ENCODE peak calls at places on chromosome 10, in eight cellular contexts. V is prostate gland, S is stomach, E is breast epithelium, C is NB4, K is GM12891, I is H54, B is lower leg skin. Y is an unnamed sample.

GRCh38 chr10:122981066-122981464 is 864 bp downstream of the PSTK start:
- DNase-seq in V (no peak), S (no peak), E (no peak), C (peak), K (no peak), I (no peak), B (no peak), Y (peak)

GRCh38 chr10:13792011-13792410 is 205.2 kb downstream of the PRPF18 start:
- DNase-seq in V (peak), S (peak), E (no peak), C (no peak), K (no peak), I (no peak), B (no peak), Y (no peak)

GRCh38 chr10:48358162-48358561 is 51.7 kb downstream of the MAPK8 start:
- DNase-seq in V (no peak), S (no peak), E (no peak), C (no peak), K (no peak), I (no peak), B (no peak), Y (no peak)

GRCh38 chr10:110568055-110568735 is 700 bp downstream of the SMC3 start:
- DNase-seq in V (peak), S (peak), E (no peak), C (peak), K (peak), I (peak), B (peak), Y (peak)

GRCh38 chr10:566241-566885 is 123.1 kb downstream of the DIP2C start:
- DNase-seq in V (no peak), S (no peak), E (no peak), C (no peak), K (no peak), I (no peak), B (no peak), Y (no peak)

GRCh38 chr10:101103430-101103829 is 27.7 kb upstream of the TLX1 start:
- DNase-seq in V (no peak), S (peak), E (no peak), C (peak), K (no peak), I (no peak), B (no peak), Y (no peak)

GRCh38 chr10:21260793-21261149 is 264.7 kb downstream of the SKIDA1 start:
- DNase-seq in V (no peak), S (no peak), E (no peak), C (no peak), K (no peak), I (no peak), B (no peak), Y (no peak)

GRCh38 chr10:13062813-13063212 is 37.1 kb upstream of the OPTN start:
- DNase-seq in V (no peak), S (no peak), E (no peak), C (no peak), K (no peak), I (no peak), B (no peak), Y (peak)

GRCh38 chr10:93073539-93074136 is at the start of gene CYP26A1:
- DNase-seq in V (no peak), S (no peak), E (peak), C (no peak), K (no peak), I (no peak), B (no peak), Y (peak)

GRCh38 chr10:131146790-131147189 is 164.7 kb downstream of the TCERG1L start:
- DNase-seq in V (no peak), S (no peak), E (no peak), C (no peak), K (no peak), I (no peak), B (no peak), Y (no peak)

GRCh38 chr10:76354349-76354748 is 922.9 kb downstream of the LRMDA start:
- DNase-seq in V (no peak), S (no peak), E (no peak), C (no peak), K (no peak), I (no peak), B (no peak), Y (no peak)

GRCh38 chr10:70302292-70302691 is 18.5 kb upstream of the NPFFR1 start:
- DNase-seq in V (no peak), S (no peak), E (no peak), C (peak), K (no peak), I (no peak), B (peak), Y (no peak)

GRCh38 chr10:17910144-17910789 is 41.5 kb upstream of the SLC39A12 start:
- DNase-seq in V (peak), S (no peak), E (no peak), C (peak), K (no peak), I (peak), B (peak), Y (peak)

GRCh38 chr10:4196948-4197390 is 412.0 kb upstream of the KLF6 start:
- DNase-seq in V (no peak), S (no peak), E (no peak), C (no peak), K (no peak), I (no peak), B (no peak), Y (no peak)
- TF ChIP-seq POLR2A in V (no peak), S (no peak), E (no peak), C (no peak), K (no peak), I (no peak), B (no peak), Y (no peak)

DNA sequence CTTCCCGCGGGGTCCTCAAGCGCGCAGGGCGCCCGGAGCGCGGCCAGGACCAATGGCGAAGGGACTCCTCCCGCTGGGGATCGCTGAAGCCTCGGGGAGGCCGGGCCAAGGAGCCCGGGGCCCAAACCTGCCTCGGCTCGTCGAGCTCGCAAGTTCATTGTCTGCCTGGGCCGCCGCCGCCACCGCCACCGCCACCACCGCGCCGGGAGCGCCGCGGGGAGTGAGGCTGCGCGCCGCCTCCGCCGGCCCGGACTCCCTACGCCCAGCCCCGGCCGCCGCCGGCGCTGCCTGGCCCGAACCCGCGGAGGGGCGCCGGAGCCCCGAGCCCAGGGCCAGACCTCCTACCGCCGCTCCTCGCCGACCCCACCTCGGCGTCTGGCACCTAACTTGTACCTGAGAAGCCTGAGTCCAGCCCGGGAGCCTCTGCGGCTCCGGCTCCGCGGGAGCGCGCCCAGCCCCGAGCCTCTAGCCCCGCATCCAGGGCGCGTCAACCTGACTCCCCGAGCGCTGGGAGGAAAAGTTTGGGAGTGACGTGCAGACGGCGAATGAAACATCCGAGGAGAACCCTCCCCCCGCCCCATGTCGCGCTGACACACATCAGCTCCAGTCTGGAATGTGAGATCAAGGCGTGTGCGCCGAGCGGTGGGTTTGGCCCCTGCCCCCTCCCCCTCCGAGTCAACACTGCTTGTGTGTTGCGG is at the start of gene CHST15:
- DNase-seq in V (peak), S (peak), E (peak), C (no peak), K (peak), I (peak), B (no peak), Y (no peak)
- TF ChIP-seq POLR2A in V (peak), S (no peak), E (peak), C (no peak), K (no peak), I (no peak), B (no peak), Y (no peak)

DNA sequence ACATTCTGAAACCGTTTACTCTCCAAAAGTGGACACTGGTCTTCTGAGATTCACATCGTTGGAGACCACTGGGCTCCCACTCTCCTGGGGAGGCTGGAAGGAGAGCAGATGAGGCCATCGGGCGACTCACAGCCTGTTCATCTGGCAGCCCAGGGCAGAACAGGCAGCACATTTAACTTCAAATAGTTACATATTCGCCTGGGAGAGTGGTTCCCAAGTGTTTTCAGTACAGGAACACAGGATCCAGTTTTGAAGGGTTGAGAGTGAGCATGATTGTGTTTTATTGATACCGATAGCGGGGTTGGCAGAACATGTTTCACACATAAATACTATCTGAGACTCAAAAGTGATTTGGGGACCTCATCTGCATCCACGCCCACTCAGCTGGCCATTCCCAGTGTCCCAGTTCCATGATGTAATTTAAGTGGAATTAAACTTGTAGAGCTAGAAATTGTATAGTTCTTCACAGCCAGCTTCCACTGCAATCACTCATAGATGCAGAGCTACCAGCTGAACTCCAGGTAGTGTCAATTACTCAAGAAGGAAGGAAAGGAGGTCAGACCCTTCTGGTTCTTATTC is 22.8 kb upstream of the PNLIP start:
- DNase-seq in V (no peak), S (no peak), E (no peak), C (no peak), K (no peak), I (no peak), B (no peak), Y (no peak)
- TF ChIP-seq POLR2A in V (no peak), S (no peak), E (no peak), C (no peak), K (no peak), I (no peak), B (no peak), Y (no peak)

DNA sequence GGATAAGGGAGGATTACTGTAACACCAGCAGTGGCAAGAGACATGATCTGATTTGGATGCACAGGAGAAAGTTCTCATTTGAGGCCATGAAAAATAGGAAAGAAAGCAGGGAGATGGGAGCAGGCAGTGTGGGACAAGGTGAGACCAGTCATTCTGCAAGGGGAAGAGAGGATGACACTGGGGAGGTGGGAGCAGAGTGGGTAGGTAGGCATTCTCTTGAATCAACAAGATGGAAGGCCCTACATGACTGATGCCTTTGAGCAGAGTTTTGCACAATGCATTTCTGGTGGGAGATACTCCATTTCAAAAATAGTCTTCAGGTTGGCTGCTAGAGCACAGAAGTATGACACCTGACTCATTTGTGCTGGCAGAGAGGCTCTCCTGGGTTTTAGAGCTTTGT is 10.5 kb downstream of the RPS24 start:
- DNase-seq in V (no peak), S (no peak), E (no peak), C (peak), K (no peak), I (no peak), B (no peak), Y (no peak)
- TF ChIP-seq POLR2A in V (no peak), S (no peak), E (no peak), C (no peak), K (no peak), I (no peak), B (no peak), Y (no peak)

GRCh38 chr10:89644967-89645741 is at the start of gene PANK1:
- DNase-seq in V (peak), S (peak), E (peak), C (peak), K (peak), I (peak), B (peak), Y (peak)
- TF ChIP-seq POLR2A in V (no peak), S (no peak), E (no peak), C (peak), K (peak), I (peak), B (no peak), Y (peak)

DNA sequence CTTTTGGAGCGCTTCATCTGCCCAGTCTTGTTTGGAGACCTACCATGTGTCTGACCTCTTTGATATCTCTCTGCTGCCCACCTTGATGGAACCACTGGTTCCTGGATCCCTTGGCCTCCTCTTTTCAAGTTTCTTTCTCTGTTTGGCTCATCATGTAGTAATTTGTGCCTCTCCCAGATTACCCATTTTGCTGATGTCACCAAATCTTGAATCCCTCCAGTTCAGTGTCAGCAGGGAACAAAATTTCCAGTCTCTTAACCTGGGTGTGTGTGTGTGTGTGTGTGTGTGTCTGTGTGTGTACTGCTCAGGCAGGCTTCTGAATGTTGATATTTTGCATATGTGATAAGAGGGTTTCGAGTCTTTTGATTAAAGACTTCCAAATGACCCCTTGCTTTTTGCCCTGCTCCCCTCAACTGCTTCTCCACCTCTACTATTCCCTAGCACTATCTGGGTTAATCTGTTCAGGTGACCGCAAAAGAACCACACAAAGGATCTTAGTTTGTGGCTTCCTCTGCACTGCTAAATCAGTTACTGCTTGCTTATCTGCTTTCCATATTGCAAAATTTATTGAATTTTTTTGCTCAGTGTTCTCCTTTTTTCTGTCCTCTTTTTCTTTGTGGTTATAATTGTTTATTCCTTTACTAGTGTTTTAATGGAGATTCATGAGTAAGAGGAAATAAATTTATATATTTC is 25.7 kb downstream of the MYO3A start:
- DNase-seq in V (no peak), S (no peak), E (no peak), C (peak), K (no peak), I (no peak), B (no peak), Y (no peak)
- TF ChIP-seq POLR2A in V (no peak), S (no peak), E (no peak), C (no peak), K (no peak), I (no peak), B (no peak), Y (no peak)

GRCh38 chr10:124928084-124928483 is 13.8 kb upstream of the ZRANB1 start:
- DNase-seq in V (no peak), S (no peak), E (no peak), C (no peak), K (no peak), I (no peak), B (no peak), Y (no peak)

GRCh38 chr10:124928545-124928944 is 13.4 kb upstream of the ZRANB1 start:
- DNase-seq in V (no peak), S (no peak), E (no peak), C (no peak), K (no peak), I (no peak), B (no peak), Y (no peak)

GRCh38 chr10:124921261-124921660 is 20.7 kb upstream of the ZRANB1 start:
- DNase-seq in V (no peak), S (no peak), E (no peak), C (no peak), K (no peak), I (no peak), B (no peak), Y (no peak)

GRCh38 chr10:124923684-124924083 is 18.2 kb upstream of the ZRANB1 start:
- DNase-seq in V (no peak), S (no peak), E (no peak), C (no peak), K (no peak), I (no peak), B (no peak), Y (no peak)

DNA sequence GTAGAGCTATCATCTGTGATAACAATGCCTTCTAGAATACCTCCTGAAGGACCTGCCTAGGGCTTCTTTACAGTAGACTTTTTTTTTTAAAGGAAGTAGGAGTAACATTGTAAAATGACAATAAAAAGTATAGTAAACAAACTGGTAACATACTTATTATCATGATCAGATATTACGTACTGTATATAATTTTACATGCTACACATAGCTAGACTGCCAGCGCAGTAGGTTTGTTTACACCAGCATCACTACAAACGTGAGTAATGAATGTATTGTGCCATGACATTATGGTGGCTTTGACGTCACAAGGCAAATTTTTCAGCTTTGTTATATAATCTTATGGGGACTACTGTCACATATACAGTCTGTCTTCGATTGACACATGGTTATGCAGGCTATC is 15.4 kb upstream of the ZRANB1 start:
- DNase-seq in V (no peak), S (no peak), E (no peak), C (no peak), K (no peak), I (no peak), B (no peak), Y (no peak)
- TF ChIP-seq POLR2A in V (no peak), S (no peak), E (no peak), C (no peak), K (no peak), I (no peak), B (no peak), Y (no peak)

GRCh38 chr10:121974535-121975294 is at the start of gene NSMCE4A:
- DNase-seq in V (peak), S (peak), E (peak), C (peak), K (peak), I (peak), B (peak), Y (peak)
- TF ChIP-seq POLR2A in V (peak), S (no peak), E (no peak), C (peak), K (peak), I (peak), B (no peak), Y (peak)